ENCODE peak calls at places on chromosome 12, in seven cellular contexts. W is suprapubic skin, Y is GM12878, G is HCT116, S is right lobe of liver, N is thyroid gland, D is stomach. H is an unnamed sample.

GRCh38 chr12:113088037-113088436 is 31.5 kb downstream of the DTX1 start:
- DNase-seq in G (no peak), S (no peak), W (no peak), D (no peak), N (no peak), Y (no peak), H (no peak)

GRCh38 chr12:108606492-108606891 is 8.6 kb upstream of the TMEM119 start:
- DNase-seq in N (no peak), D (no peak), G (no peak), Y (no peak), S (no peak), W (no peak), H (no peak)

GRCh38 chr12:26488339-26488738 is 293.0 kb downstream of the SSPN start:
- DNase-seq in D (no peak), G (no peak), S (no peak), W (no peak), N (no peak), Y (no peak), H (no peak)

GRCh38 chr12:12901158-12901791 is 9.9 kb downstream of the GPRC5A start:
- DNase-seq in W (peak; percentile 82), Y (no peak), G (no peak), S (no peak), N (peak; percentile 15), D (no peak), H (peak; percentile 50)

GRCh38 chr12:7512528-7512927 is 9.0 kb upstream of the CD163 start:
- DNase-seq in S (peak; percentile 80), W (no peak), Y (no peak), G (peak; percentile 38), N (no peak), D (no peak), H (no peak)

GRCh38 chr12:71756054-71756675 is 1.5 kb downstream of the RAB21 start:
- DNase-seq in Y (no peak), D (no peak), N (no peak), G (no peak), S (no peak), W (no peak), H (no peak)

GRCh38 chr12:15520844-15521243 is 198.5 kb downstream of the PTPRO start:
- DNase-seq in W (no peak), Y (no peak), D (no peak), G (no peak), S (no peak), N (no peak), H (no peak)

GRCh38 chr12:67795235-67795634 is 146.7 kb downstream of the DYRK2 start:
- DNase-seq in W (no peak), D (no peak), N (no peak), G (no peak), Y (no peak), S (no peak), H (no peak)

GRCh38 chr12:95412826-95413311 is 61.1 kb upstream of the METAP2 start:
- DNase-seq in Y (no peak), W (no peak), S (no peak), D (no peak), N (peak; percentile 9), G (peak; percentile 23), H (no peak)

GRCh38 chr12:71160585-71160984 is 2.8 kb upstream of the TSPAN8 start:
- DNase-seq in S (no peak), N (no peak), W (no peak), Y (no peak), G (no peak), D (no peak), H (no peak)

GRCh38 chr12:106378788-106379187 is 21.2 kb downstream of the POLR3B start:
- DNase-seq in D (no peak), S (no peak), G (no peak), Y (no peak), W (no peak), N (no peak), H (no peak)

GRCh38 chr12:122813310-122813713 is 21.9 kb upstream of the HIP1R start:
- DNase-seq in Y (peak; percentile 49), W (no peak), D (no peak), S (no peak), G (no peak), N (no peak), H (no peak)

GRCh38 chr12:49359671-49360070 is 7.6 kb upstream of the SPATS2 start:
- DNase-seq in D (peak; percentile 7), W (no peak), S (no peak), G (no peak), Y (no peak), N (no peak), H (no peak)

GRCh38 chr12:6215932-6216494 is 15.8 kb downstream of the CD9 start:
- DNase-seq in N (peak; percentile 99), W (peak; percentile 94), D (peak; percentile 88), G (peak; percentile 93), S (no peak), Y (no peak), H (no peak)

GRCh38 chr12:71665109-71665476 is 992 bp downstream of the THAP2 start:
- DNase-seq in S (no peak), W (no peak), Y (no peak), G (no peak), D (peak; percentile 27), N (no peak), H (no peak)

GRCh38 chr12:90321369-90321768 is 612.7 kb upstream of the ATP2B1 start:
- DNase-seq in Y (no peak), N (no peak), S (no peak), W (no peak), G (no peak), D (no peak), H (no peak)

GRCh38 chr12:114767906-114768697 is 84.1 kb upstream of the TBX3 start:
- DNase-seq in G (no peak), Y (no peak), W (no peak), N (no peak), D (no peak), S (no peak), H (no peak)

GRCh38 chr12:122871851-122872785 is 23.8 kb downstream of the VPS37B start:
- DNase-seq in W (peak; percentile 75), N (peak; percentile 67), G (no peak), D (peak; percentile 70), Y (peak; percentile 52), S (peak; percentile 69), H (peak; percentile 39)

GRCh38 chr12:47848853-47849252 is 29.1 kb upstream of the HDAC7 start:
- DNase-seq in W (no peak), S (no peak), D (no peak), N (no peak), G (no peak), Y (no peak), H (no peak)

GRCh38 chr12:54280401-54281260 is at the start of gene HNRNPA1:
- DNase-seq in N (peak; percentile 97), W (peak; percentile 99), D (peak; percentile 96), S (peak; percentile 95), Y (peak; percentile 100), G (peak; percentile 100), H (peak; percentile 99)
- TF ChIP-seq POLR2A in N (peak; percentile 99), W (peak; percentile 95), D (peak; percentile 97), S (peak; percentile 98), Y (peak; percentile 97), G (peak; percentile 97), H (peak; percentile 99)

GRCh38 chr12:44523828-44524227 is 352.3 kb downstream of the NELL2 start:
- DNase-seq in N (no peak), S (no peak), W (no peak), Y (no peak), G (no peak), D (no peak), H (no peak)

GRCh38 chr12:44521702-44522101 is 354.4 kb downstream of the NELL2 start:
- DNase-seq in N (no peak), D (no peak), S (no peak), Y (no peak), G (no peak), W (no peak), H (no peak)

GRCh38 chr12:44531349-44531905 is 344.7 kb downstream of the NELL2 start:
- DNase-seq in G (no peak), N (no peak), Y (no peak), W (no peak), S (no peak), D (no peak), H (no peak)

GRCh38 chr12:44525806-44526654 is 350.1 kb downstream of the NELL2 start:
- DNase-seq in Y (no peak), D (no peak), N (peak; percentile 56), W (no peak), S (no peak), G (no peak), H (no peak)

GRCh38 chr12:44526655-44527199 is 349.4 kb downstream of the NELL2 start:
- DNase-seq in G (no peak), S (no peak), W (no peak), D (no peak), Y (no peak), N (no peak), H (no peak)
- TF ChIP-seq CTCF in G (peak; percentile 37), S (no peak), W (no peak), D (no peak), Y (no peak), N (no peak), H (no peak)

GRCh38 chr12:9636150-9636549 is 28.4 kb upstream of the KLRB1 start:
- DNase-seq in S (no peak), W (no peak), N (no peak), G (no peak), D (no peak), Y (no peak), H (no peak)
- H3K36me3 ChIP-seq in S (no peaks in the 10 kb centered on the region), W (no peaks in the 10 kb centered on the region), N (no peaks in the 10 kb centered on the region), G (no peaks in the 10 kb centered on the region), D (no peaks in the 10 kb centered on the region), Y (no peaks in the 10 kb centered on the region), H (no peaks in the 10 kb centered on the region)

GRCh38 chr12:57815177-57816000 is 3.1 kb downstream of the AVIL start:
- DNase-seq in D (no peak), Y (no peak), S (no peak), W (no peak), G (no peak), N (no peak), H (no peak)

GRCh38 chr12:57813111-57813970 is 5.2 kb downstream of the AVIL start:
- DNase-seq in D (no peak), G (no peak), S (no peak), Y (no peak), N (no peak), W (no peak), H (no peak)

GRCh38 chr12:57816855-57817151 is 1.7 kb downstream of the AVIL start:
- DNase-seq in D (no peak), W (no peak), N (no peak), G (no peak), Y (no peak), S (no peak), H (no peak)

GRCh38 chr12:57816001-57816854 is 2.3 kb downstream of the AVIL start:
- DNase-seq in G (no peak), D (no peak), W (no peak), S (no peak), Y (no peak), N (no peak), H (no peak)

DNA sequence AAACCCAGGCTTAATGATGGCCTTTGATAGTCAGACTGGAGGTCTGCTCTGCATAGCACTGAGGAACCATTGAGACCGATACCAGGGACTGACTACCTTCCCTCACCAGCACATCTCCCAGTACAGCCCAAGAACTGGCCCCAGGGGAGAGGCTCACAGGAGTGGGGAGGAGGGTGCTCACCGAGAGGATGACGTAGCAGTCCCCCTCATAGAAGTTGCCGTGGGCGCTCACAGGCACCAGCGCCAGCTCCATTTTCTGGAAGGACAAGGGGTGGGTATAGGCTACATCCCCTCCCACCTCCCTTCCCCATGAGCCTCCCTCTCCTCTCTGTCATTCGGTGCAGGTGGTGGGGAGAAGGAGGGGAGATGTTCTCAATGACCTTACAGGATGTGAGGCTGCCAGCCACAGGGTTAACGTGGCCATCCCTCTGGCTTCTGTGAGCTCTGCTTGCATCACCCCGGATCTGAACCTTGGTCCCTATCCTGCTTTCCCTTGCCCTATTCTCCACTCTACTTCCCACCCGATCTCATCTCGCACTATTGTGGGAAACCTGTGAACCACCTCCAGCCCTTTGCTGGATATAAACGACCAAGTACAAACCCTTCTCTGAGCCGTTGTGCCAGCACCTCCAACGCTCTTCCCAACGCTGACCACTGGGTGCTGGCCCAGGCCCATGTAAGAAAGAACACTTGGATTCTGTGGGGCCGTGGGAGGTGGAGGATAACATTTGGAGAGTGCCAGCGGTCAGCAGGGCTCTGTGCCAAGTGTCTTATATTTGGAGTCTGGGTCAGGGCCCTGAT is 4.4 kb downstream of the AVIL start:
- DNase-seq in N (peak; percentile 40), S (no peak), G (no peak), Y (no peak), W (no peak), D (no peak), H (no peak)
- TF ChIP-seq POLR2A in N (no peak), S (no peak), G (no peak), Y (no peak), W (no peak), D (no peak), H (no peak)